ENCODE peak calls at places on chromosomes 3 and 15, in five cellular contexts. L is mesenchymal stem cell, W is H9, D is IMR-90, S is trophoblast cell. T is an unnamed sample.

GRCh38 chr3:8610961-8611360 is 33.6 kb downstream of the SSUH2 start:
- DNase-seq in W (no peak), L (no peak), S (no peak), D (no peak), T (no peak)

GRCh38 chr3:180049391-180049790 is 12.7 kb upstream of the PEX5L start:
- DNase-seq in W (no peak), L (no peak), S (no peak), D (no peak), T (no peak)

GRCh38 chr15:67105065-67105951 is 39.9 kb downstream of the SMAD3 start:
- DNase-seq in L (peak; percentile 97), S (peak; percentile 95), D (peak; percentile 99), W (no peak), T (no peak)

GRCh38 chr3:134387293-134387692 is 13.0 kb upstream of the AMOTL2 start:
- DNase-seq in L (no peak), D (no peak), W (no peak), S (no peak), T (no peak)

GRCh38 chr3:194140520-194141414 is 4.8 kb downstream of the HES1 start:
- DNase-seq in S (peak; percentile 83), D (no peak), L (peak; percentile 90), W (peak; percentile 86), T (peak; percentile 79)

GRCh38 chr15:78907577-78907976 is 34.9 kb downstream of the MORF4L1 start:
- DNase-seq in D (no peak), L (peak; percentile 32), S (no peak), W (peak; percentile 65), T (peak; percentile 54)

GRCh38 chr3:29331830-29332637 is 51.2 kb downstream of the RBMS3 start:
- DNase-seq in W (no peak), D (no peak), S (no peak), L (no peak), T (no peak)

GRCh38 chr3:134251731-134252391 is 1.2 kb upstream of the RYK start:
- DNase-seq in D (no peak), S (peak; percentile 14), W (peak; percentile 51), L (no peak), T (no peak)

GRCh38 chr3:139585820-139586219 is 46.3 kb upstream of the RBP1 start:
- DNase-seq in D (no peak), L (no peak), W (no peak), S (no peak), T (no peak)

GRCh38 chr3:38969321-38970235 is 82.2 kb downstream of the SCN11A start:
- DNase-seq in W (no peak), D (no peak), L (no peak), S (no peak), T (no peak)

GRCh38 chr15:67998599-67999122 is 55.5 kb upstream of the PIAS1 start:
- DNase-seq in D (peak; percentile 62), W (no peak), L (peak; percentile 39), S (peak; percentile 80), T (no peak)

GRCh38 chr15:88648357-88649214 is 9.8 kb downstream of the ISG20 start:
- DNase-seq in D (peak; percentile 46), W (no peak), S (no peak), L (peak; percentile 29), T (peak; percentile 36)

GRCh38 chr3:46566040-46566631 is at the start of gene LRRC2:
- DNase-seq in D (peak; percentile 76), S (peak; percentile 15), W (peak; percentile 71), L (peak; percentile 86), T (no peak)

GRCh38 chr15:57683481-57683880 is 23.0 kb upstream of the POLR2M start:
- DNase-seq in D (no peak), L (no peak), S (no peak), W (no peak), T (no peak)

GRCh38 chr3:104635872-104636580 is 730.7 kb upstream of the ALCAM start:
- DNase-seq in W (peak; percentile 36), S (no peak), D (no peak), L (no peak), T (no peak)

GRCh38 chr3:189360291-189360690 is 188.5 kb downstream of the TPRG1 start:
- DNase-seq in L (no peak), D (no peak), W (no peak), S (peak; percentile 59), T (no peak)

GRCh38 chr15:34436126-34436955 is 1.3 kb downstream of the GOLGA8A start:
- DNase-seq in S (no peak), L (no peak), W (peak; percentile 28), D (no peak), T (peak; percentile 76)

GRCh38 chr3:16134173-16134928 is 40.1 kb upstream of the GALNT15 start:
- DNase-seq in D (no peak), L (no peak), S (no peak), W (no peak), T (no peak)

GRCh38 chr3:156615592-156616173 is 58.7 kb upstream of the TIPARP start:
- DNase-seq in S (peak; percentile 90), D (peak; percentile 79), W (no peak), L (peak; percentile 89), T (no peak)
- H3K27ac ChIP-seq in S (peak overlapping the region; percentile 13), D (peak overlapping the region; percentile 73), W (no peak overlapping the region), L (peak overlapping the region; percentile 95), T (no peak overlapping the region)

DNA sequence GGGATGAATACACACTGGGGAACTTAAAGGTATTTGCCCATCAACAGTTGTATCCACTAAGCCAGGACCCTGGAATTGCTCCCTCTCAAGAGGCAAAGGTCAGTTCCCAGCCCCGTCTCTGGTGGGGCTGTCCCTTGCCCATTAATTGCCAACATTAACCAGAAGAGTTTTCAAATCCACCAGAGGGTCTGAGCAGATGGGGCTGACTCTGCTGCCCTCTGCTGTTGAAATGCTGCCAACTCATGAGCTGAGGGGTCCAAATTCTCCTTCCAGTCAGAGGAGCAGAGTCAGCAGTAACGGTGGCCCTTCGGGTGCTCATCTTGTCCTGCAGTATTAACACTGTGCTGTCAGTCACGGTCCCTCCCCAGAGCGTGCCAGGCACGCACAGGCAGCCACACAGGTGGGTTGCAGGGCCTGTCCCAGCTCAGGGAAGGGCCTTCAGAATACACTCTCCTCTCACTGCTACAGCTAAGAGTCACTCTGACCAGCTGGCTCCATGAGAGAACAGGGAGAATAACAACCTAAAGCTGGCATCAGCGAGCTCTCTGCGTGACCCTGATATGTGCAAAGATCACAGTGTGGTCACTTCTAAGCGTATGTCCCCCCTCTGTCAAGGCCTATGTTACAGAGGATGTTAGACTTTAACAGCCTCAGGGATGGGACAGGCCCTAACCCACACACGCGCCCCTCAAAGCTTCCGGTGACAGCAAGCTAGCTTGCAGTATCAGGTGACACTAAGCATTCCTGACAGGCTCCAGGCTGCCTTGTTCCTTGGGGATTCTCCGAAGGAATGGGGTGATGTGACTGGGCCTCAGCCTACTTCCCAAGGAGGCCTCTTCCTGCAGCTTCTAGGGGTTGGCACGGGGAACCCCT is 10.9 kb upstream of the SPTBN5 start:
- DNase-seq in S (peak; percentile 80), D (peak; percentile 65), L (peak; percentile 73), W (peak; percentile 81), T (peak; percentile 87)
- H4K91ac ChIP-seq in S (no peak overlapping the region), D (no peak overlapping the region), L (no peak overlapping the region), W (no peak overlapping the region), T (no peak overlapping the region)

GRCh38 chr3:76111808-76112207 is 326.5 kb upstream of the ZNF717 start:
- DNase-seq in W (no peak), S (no peak), L (no peak), D (no peak), T (no peak)
- H3K9ac ChIP-seq in W (no peak overlapping the region), S (no peak overlapping the region), L (no peak overlapping the region), D (no peak overlapping the region), T (no peak overlapping the region)

DNA sequence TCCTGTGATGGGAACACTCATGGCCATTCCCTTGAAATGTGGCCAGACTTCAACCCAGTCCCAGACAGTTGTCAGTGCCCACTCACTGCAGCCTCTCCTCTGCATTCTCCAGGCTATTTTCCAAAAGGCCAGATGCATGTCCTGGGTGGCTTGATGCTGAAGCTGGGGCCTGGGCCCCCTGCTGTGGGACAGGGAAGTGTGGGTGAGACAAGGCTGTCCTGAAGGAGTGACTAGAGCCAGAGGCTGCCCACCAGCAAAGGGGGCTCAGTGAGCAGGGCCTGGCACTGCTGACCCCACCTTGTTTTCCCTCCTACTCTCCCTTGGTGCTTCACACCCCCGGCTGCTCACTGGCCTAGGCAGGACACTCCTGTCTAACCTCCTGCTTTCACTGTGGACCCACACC is 11.9 kb downstream of the CISH start:
- DNase-seq in L (no peak), D (no peak), S (no peak), W (no peak), T (no peak)
- H3K27ac ChIP-seq in L (no peak overlapping the region), D (no peak overlapping the region), S (no peak overlapping the region), W (no peak overlapping the region), T (no peak overlapping the region)

DNA sequence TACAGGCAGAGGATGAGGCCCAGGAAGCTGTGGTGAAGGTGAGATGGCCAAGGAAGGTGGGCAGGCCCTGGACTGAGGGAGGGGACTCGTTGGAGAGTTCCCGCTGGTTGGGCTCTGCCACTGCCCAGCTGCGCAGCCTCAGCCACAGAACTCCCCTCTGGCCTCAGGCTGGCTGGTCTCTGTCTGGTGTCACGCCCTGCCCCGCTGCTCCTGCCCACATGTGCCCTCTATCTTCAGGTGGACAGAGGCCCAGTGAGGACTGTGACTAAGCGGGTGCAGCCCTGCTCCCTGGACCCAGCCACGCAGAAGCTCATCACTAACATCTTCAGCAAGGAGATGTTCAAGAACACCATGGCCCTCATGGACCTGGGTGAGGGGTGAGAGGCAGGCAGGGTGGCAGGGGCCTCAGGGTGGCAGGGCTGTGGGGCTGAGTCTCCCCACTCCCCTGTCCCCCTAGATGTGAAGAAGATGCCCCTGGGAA is 2.4 kb downstream of the PARP3 start:
- DNase-seq in W (no peak), D (no peak), L (no peak), S (no peak), T (no peak)
- H4K91ac ChIP-seq in W (no peak overlapping the region), D (no peak overlapping the region), L (peak overlapping the region; percentile 1), S (no peak overlapping the region), T (no peak overlapping the region)

DNA sequence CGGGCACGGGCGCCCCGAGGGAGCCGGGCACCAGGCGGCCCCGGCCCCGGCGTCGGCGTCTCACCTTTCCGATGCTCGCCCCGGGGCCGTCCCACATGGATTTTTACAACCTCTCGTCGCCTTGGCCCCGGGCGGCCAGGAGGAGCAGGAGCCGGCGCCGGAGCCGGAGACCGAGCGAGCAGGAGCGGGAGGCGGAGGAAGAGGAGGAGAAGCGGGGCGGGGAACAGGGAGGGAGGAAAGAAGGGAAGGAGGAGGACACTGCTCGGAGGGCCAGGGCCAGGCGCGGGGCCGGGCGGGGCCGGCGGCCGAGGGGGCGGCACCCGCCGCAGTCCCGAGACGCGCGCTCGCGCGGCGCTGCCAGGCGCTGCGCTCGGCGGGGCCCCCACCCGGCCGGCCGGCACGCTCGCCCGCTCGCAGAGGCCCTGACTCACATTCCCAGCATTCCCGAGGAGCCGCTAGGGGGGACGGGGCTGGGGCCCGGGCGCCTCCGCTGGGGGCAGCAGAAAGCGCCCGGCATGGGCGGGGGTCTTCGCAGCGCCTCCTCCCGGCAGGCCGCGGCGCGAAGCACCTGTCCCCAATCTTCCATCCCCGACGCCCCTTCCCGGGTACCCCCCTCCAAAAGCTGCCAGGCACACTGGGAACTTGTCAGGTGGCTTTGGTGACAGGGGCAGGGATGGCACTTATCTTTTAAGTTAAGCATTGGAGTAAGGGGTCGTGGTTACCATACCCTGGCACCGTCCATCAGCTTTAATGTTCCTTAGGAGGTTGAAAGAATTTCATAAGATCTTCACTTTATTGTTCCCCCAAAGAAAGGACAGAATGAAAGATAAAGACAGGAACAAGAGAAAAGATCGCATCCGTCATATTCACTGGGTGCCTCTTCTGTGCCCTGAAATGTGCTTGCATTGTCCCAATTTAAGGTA is at the start of gene ERC2:
- DNase-seq in W (peak; percentile 94), L (peak; percentile 29), S (peak; percentile 48), D (no peak), T (peak; percentile 75)
- H3K9ac ChIP-seq in W (peak within 1 kb of the TSS; percentile 60), L (no peak within 1 kb of the TSS), S (peak within 1 kb of the TSS; percentile 80), D (no peak within 1 kb of the TSS), T (peak within 1 kb of the TSS; percentile 29)